ENCODE peak calls at places on chromosomes 6 and 20, in nine cellular contexts. One of them, this sample, is unnamed. For H3K36me3, the result is how much of the 10 kb centered on the place peaks cover.

GRCh38 chr6:10449751-10450150 is 34.9 kb upstream of the TFAP2A start:
- DNase-seq in tibial artery: no peak
- DNase-seq in uterus: no peak
- DNase-seq in prostate gland: no peak
- DNase-seq in IMR-90: no peak
- DNase-seq in GM23248: no peak
- DNase-seq in left ventricle myocardium inferior: no peak
- DNase-seq in BE2C: no peak
- DNase-seq in DND-41: no peak
- DNase-seq in this sample: no peak

GRCh38 chr20:11178946-11179654 is 505.3 kb upstream of the JAG1 start:
- DNase-seq in tibial artery: no peak
- DNase-seq in uterus: no peak
- DNase-seq in prostate gland: no peak
- DNase-seq in IMR-90: peak
- DNase-seq in GM23248: peak
- DNase-seq in left ventricle myocardium inferior: no peak
- DNase-seq in BE2C: no peak
- DNase-seq in DND-41: no peak
- DNase-seq in this sample: no peak

GRCh38 chr6:109374493-109374892 is 7.8 kb downstream of the CD164 start:
- DNase-seq in tibial artery: no peak
- DNase-seq in uterus: no peak
- DNase-seq in prostate gland: no peak
- DNase-seq in IMR-90: no peak
- DNase-seq in GM23248: no peak
- DNase-seq in left ventricle myocardium inferior: no peak
- DNase-seq in BE2C: no peak
- DNase-seq in DND-41: no peak
- DNase-seq in this sample: no peak

GRCh38 chr6:142838821-142839685 is 105.9 kb downstream of the HIVEP2 start:
- DNase-seq in tibial artery: no peak
- DNase-seq in uterus: no peak
- DNase-seq in prostate gland: no peak
- DNase-seq in IMR-90: peak
- DNase-seq in GM23248: peak
- DNase-seq in left ventricle myocardium inferior: no peak
- DNase-seq in BE2C: no peak
- DNase-seq in DND-41: no peak
- DNase-seq in this sample: no peak

GRCh38 chr6:29828471-29828797 is 809 bp downstream of the HLA-G start:
- DNase-seq in tibial artery: no peak
- DNase-seq in uterus: no peak
- DNase-seq in prostate gland: no peak
- DNase-seq in IMR-90: no peak
- DNase-seq in GM23248: peak
- DNase-seq in left ventricle myocardium inferior: no peak
- DNase-seq in BE2C: no peak
- DNase-seq in DND-41: no peak
- DNase-seq in this sample: no peak

GRCh38 chr20:8535403-8536003 is 403.4 kb downstream of the PLCB1 start:
- DNase-seq in tibial artery: no peak
- DNase-seq in uterus: no peak
- DNase-seq in prostate gland: no peak
- DNase-seq in IMR-90: no peak
- DNase-seq in GM23248: peak
- DNase-seq in left ventricle myocardium inferior: no peak
- DNase-seq in BE2C: peak
- DNase-seq in DND-41: peak
- DNase-seq in this sample: no peak

GRCh38 chr6:102154176-102154575 is 760.7 kb downstream of the GRIK2 start:
- DNase-seq in tibial artery: no peak
- DNase-seq in uterus: no peak
- DNase-seq in prostate gland: no peak
- DNase-seq in IMR-90: no peak
- DNase-seq in GM23248: no peak
- DNase-seq in left ventricle myocardium inferior: no peak
- DNase-seq in BE2C: no peak
- DNase-seq in DND-41: no peak
- DNase-seq in this sample: no peak

GRCh38 chr6:165484178-165484889 is 174.9 kb upstream of the C6orf118 start:
- DNase-seq in tibial artery: no peak
- DNase-seq in uterus: no peak
- DNase-seq in prostate gland: no peak
- DNase-seq in IMR-90: no peak
- DNase-seq in GM23248: no peak
- DNase-seq in left ventricle myocardium inferior: no peak
- DNase-seq in BE2C: no peak
- DNase-seq in DND-41: no peak
- DNase-seq in this sample: no peak

GRCh38 chr6:106223300-106223930 is 102.1 kb downstream of the ATG5 start:
- DNase-seq in tibial artery: no peak
- DNase-seq in uterus: peak
- DNase-seq in prostate gland: peak
- DNase-seq in IMR-90: peak
- DNase-seq in GM23248: peak
- DNase-seq in left ventricle myocardium inferior: peak
- DNase-seq in BE2C: peak
- DNase-seq in DND-41: peak
- DNase-seq in this sample: peak

GRCh38 chr6:84667252-84668213 is 96.9 kb downstream of the TBX18 start:
- DNase-seq in tibial artery: no peak
- DNase-seq in uterus: no peak
- DNase-seq in prostate gland: no peak
- DNase-seq in IMR-90: no peak
- DNase-seq in GM23248: no peak
- DNase-seq in left ventricle myocardium inferior: no peak
- DNase-seq in BE2C: no peak
- DNase-seq in DND-41: no peak
- DNase-seq in this sample: no peak

GRCh38 chr20:62887147-62887859 is 25.7 kb upstream of the TCFL5 start:
- DNase-seq in tibial artery: no peak
- DNase-seq in uterus: no peak
- DNase-seq in prostate gland: peak
- DNase-seq in IMR-90: peak
- DNase-seq in GM23248: peak
- DNase-seq in left ventricle myocardium inferior: peak
- DNase-seq in BE2C: peak
- DNase-seq in DND-41: peak
- DNase-seq in this sample: no peak
- H3K36me3 ChIP-seq in tibial artery: half or more
- H3K36me3 ChIP-seq in uterus: under half
- H3K36me3 ChIP-seq in prostate gland: under half
- H3K36me3 ChIP-seq in IMR-90: under half
- H3K36me3 ChIP-seq in GM23248: under half
- H3K36me3 ChIP-seq in left ventricle myocardium inferior: half or more
- H3K36me3 ChIP-seq in BE2C: half or more
- H3K36me3 ChIP-seq in DND-41: half or more
- H3K36me3 ChIP-seq in this sample: half or more

GRCh38 chr6:42409582-42409981 is 42.1 kb downstream of the TRERF1 start:
- DNase-seq in tibial artery: no peak
- DNase-seq in uterus: no peak
- DNase-seq in prostate gland: no peak
- DNase-seq in IMR-90: no peak
- DNase-seq in GM23248: no peak
- DNase-seq in left ventricle myocardium inferior: no peak
- DNase-seq in BE2C: no peak
- DNase-seq in DND-41: no peak
- DNase-seq in this sample: no peak
- H3K36me3 ChIP-seq in tibial artery: under half
- H3K36me3 ChIP-seq in uterus: under half
- H3K36me3 ChIP-seq in prostate gland: under half
- H3K36me3 ChIP-seq in IMR-90: under half
- H3K36me3 ChIP-seq in GM23248: under half
- H3K36me3 ChIP-seq in left ventricle myocardium inferior: under half
- H3K36me3 ChIP-seq in BE2C: under half
- H3K36me3 ChIP-seq in DND-41: under half
- H3K36me3 ChIP-seq in this sample: under half

GRCh38 chr20:63210011-63210605 is 5.8 kb downstream of the YTHDF1 start:
- DNase-seq in tibial artery: no peak
- DNase-seq in uterus: no peak
- DNase-seq in prostate gland: no peak
- DNase-seq in IMR-90: no peak
- DNase-seq in GM23248: no peak
- DNase-seq in left ventricle myocardium inferior: no peak
- DNase-seq in BE2C: no peak
- DNase-seq in DND-41: no peak
- DNase-seq in this sample: no peak

GRCh38 chr20:63206878-63207277 is 9.1 kb downstream of the YTHDF1 start:
- DNase-seq in tibial artery: no peak
- DNase-seq in uterus: no peak
- DNase-seq in prostate gland: no peak
- DNase-seq in IMR-90: peak
- DNase-seq in GM23248: peak
- DNase-seq in left ventricle myocardium inferior: no peak
- DNase-seq in BE2C: no peak
- DNase-seq in DND-41: no peak
- DNase-seq in this sample: no peak

GRCh38 chr20:63205896-63206295 is 10.0 kb downstream of the YTHDF1 start:
- DNase-seq in tibial artery: no peak
- DNase-seq in uterus: no peak
- DNase-seq in prostate gland: no peak
- DNase-seq in IMR-90: no peak
- DNase-seq in GM23248: no peak
- DNase-seq in left ventricle myocardium inferior: no peak
- DNase-seq in BE2C: no peak
- DNase-seq in DND-41: no peak
- DNase-seq in this sample: no peak

GRCh38 chr20:63212393-63212730 is 3.6 kb downstream of the YTHDF1 start:
- DNase-seq in tibial artery: no peak
- DNase-seq in uterus: no peak
- DNase-seq in prostate gland: no peak
- DNase-seq in IMR-90: no peak
- DNase-seq in GM23248: peak
- DNase-seq in left ventricle myocardium inferior: no peak
- DNase-seq in BE2C: no peak
- DNase-seq in DND-41: no peak
- DNase-seq in this sample: no peak

DNA sequence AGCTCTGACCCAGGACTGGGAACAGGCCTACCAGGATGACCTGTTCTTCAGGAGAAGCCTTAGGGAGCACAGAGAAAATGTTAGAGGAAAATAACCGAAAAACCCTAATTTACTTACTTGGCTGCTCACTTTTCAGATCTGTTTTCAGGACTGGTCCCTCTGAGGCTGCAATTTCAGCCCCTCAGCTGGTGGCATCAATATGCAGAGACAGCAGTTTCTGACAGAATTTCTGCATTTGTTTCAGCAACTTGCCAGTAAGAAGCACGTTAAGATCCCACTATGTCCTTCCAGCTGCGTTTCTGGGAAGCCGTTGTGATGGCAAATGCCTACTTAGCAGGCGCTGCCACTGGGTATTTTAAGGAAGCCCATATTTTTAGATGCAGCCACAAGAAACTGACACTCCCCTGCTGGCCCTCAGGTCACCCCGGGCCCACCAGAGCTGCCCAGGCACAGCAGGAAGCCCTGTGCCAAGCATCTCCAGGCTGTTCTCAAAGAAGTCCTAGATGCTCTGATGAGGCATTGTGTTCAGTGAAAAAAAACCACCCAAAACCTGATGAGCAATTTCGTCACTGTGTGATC is 7.5 kb downstream of the YTHDF1 start:
- DNase-seq in tibial artery: no peak
- DNase-seq in uterus: no peak
- DNase-seq in prostate gland: no peak
- DNase-seq in IMR-90: no peak
- DNase-seq in GM23248: no peak
- DNase-seq in left ventricle myocardium inferior: no peak
- DNase-seq in BE2C: no peak
- DNase-seq in DND-41: no peak
- DNase-seq in this sample: no peak
- H3K36me3 ChIP-seq in tibial artery: half or more
- H3K36me3 ChIP-seq in uterus: under half
- H3K36me3 ChIP-seq in prostate gland: under half
- H3K36me3 ChIP-seq in IMR-90: half or more
- H3K36me3 ChIP-seq in GM23248: under half
- H3K36me3 ChIP-seq in left ventricle myocardium inferior: half or more
- H3K36me3 ChIP-seq in BE2C: half or more
- H3K36me3 ChIP-seq in DND-41: half or more
- H3K36me3 ChIP-seq in this sample: half or more

GRCh38 chr20:56391596-56392281 is at the start of gene AURKA:
- DNase-seq in tibial artery: no peak
- DNase-seq in uterus: no peak
- DNase-seq in prostate gland: no peak
- DNase-seq in IMR-90: no peak
- DNase-seq in GM23248: peak
- DNase-seq in left ventricle myocardium inferior: no peak
- DNase-seq in BE2C: no peak
- DNase-seq in DND-41: no peak
- DNase-seq in this sample: no peak
- H3K36me3 ChIP-seq in tibial artery: under half
- H3K36me3 ChIP-seq in uterus: under half
- H3K36me3 ChIP-seq in prostate gland: under half
- H3K36me3 ChIP-seq in IMR-90: under half
- H3K36me3 ChIP-seq in GM23248: under half
- H3K36me3 ChIP-seq in left ventricle myocardium inferior: under half
- H3K36me3 ChIP-seq in BE2C: half or more
- H3K36me3 ChIP-seq in DND-41: half or more
- H3K36me3 ChIP-seq in this sample: under half

DNA sequence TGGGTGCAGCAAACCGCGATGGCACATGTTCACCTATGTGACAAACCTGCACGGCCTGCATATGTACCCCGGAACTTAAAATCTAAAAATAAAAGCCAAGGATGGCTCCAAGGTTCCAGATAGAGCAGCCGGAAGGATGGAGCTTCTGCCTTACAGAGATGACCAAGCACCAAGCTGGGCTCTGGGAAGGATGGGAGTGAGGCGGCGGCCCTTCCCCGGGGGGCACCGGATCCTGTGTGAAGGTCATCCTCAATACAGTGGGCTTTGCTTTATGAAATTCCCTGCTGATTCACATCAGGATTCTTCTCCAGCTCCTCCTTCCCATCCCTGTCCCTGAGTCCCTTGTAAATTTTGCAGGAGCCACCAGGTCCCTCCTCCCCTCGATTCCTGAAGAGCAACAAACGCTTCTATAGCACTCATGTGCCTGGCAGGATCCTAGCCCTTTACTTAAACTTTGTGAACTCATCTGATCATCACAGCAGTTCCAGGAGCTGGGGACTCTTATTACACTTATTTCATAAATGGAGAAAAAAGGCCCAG is 109.1 kb upstream of the PTPN1 start:
- DNase-seq in tibial artery: no peak
- DNase-seq in uterus: no peak
- DNase-seq in prostate gland: no peak
- DNase-seq in IMR-90: no peak
- DNase-seq in GM23248: no peak
- DNase-seq in left ventricle myocardium inferior: no peak
- DNase-seq in BE2C: no peak
- DNase-seq in DND-41: no peak
- DNase-seq in this sample: no peak
- H3K36me3 ChIP-seq in tibial artery: under half
- H3K36me3 ChIP-seq in uterus: under half
- H3K36me3 ChIP-seq in prostate gland: under half
- H3K36me3 ChIP-seq in IMR-90: under half
- H3K36me3 ChIP-seq in GM23248: under half
- H3K36me3 ChIP-seq in left ventricle myocardium inferior: under half
- H3K36me3 ChIP-seq in BE2C: under half
- H3K36me3 ChIP-seq in DND-41: under half
- H3K36me3 ChIP-seq in this sample: under half

This sample was measured in suprapubic skin.